ENCODE peak calls at places on chromosomes 6 and 20, in nine cellular contexts. K, W, C, F, N, X, E, R and H are unnamed samples.

GRCh38 chr6:61989616-61990015 is 296.4 kb downstream of the KHDRBS2 start:
- DNase-seq in K (no peak), W (no peak), C (no peak), F (no peak), N (no peak), X (no peak), E (no peak), R (no peak), H (no peak)

GRCh38 chr6:25504661-25505060 is 147.4 kb upstream of the SCGN start:
- DNase-seq in K (no peak), W (peak; percentile 82), C (no peak), F (no peak), N (no peak), X (no peak), E (peak; percentile 80), R (peak; percentile 13), H (no peak)

GRCh38 chr6:45710304-45710821 is 305.3 kb downstream of the CLIC5 start:
- DNase-seq in K (peak; percentile 43), W (no peak), C (no peak), F (peak; percentile 62), N (no peak), X (no peak), E (peak; percentile 12), R (peak; percentile 16), H (no peak)

GRCh38 chr20:25178563-25179438 is 16.7 kb upstream of the ENTPD6 start:
- DNase-seq in K (peak; percentile 33), W (peak; percentile 61), C (peak; percentile 67), F (no peak), N (no peak), X (peak; percentile 73), E (peak; percentile 83), R (peak; percentile 72), H (peak; percentile 38)

GRCh38 chr6:28383235-28384142 is 16.1 kb downstream of the ZSCAN12 start:
- DNase-seq in K (peak; percentile 88), W (peak; percentile 82), C (peak; percentile 93), F (peak; percentile 92), N (peak; percentile 43), X (no peak), E (peak; percentile 89), R (peak; percentile 65), H (peak; percentile 65)

GRCh38 chr6:36962874-36963273 is 8.3 kb downstream of the PI16 start:
- DNase-seq in K (peak; percentile 59), W (no peak), C (no peak), F (peak; percentile 75), N (no peak), X (no peak), E (no peak), R (no peak), H (no peak)

GRCh38 chr6:25866011-25866410 is 8.0 kb downstream of the SLC17A3 start:
- DNase-seq in K (no peak), W (no peak), C (no peak), F (no peak), N (no peak), X (no peak), E (no peak), R (no peak), H (no peak)

GRCh38 chr6:100001915-100002388 is 7.9 kb upstream of the MCHR2 start:
- DNase-seq in K (peak; percentile 45), W (peak; percentile 29), C (peak; percentile 24), F (no peak), N (peak; percentile 52), X (peak; percentile 35), E (peak; percentile 59), R (peak; percentile 70), H (peak; percentile 21)

GRCh38 chr20:6651016-6651415 is 116.5 kb upstream of the BMP2 start:
- DNase-seq in K (peak; percentile 30), W (no peak), C (no peak), F (peak; percentile 40), N (no peak), X (peak; percentile 5), E (peak; percentile 62), R (peak; percentile 63), H (no peak)

GRCh38 chr20:4170621-4171537 is 155.5 kb upstream of the RNF24 start:
- DNase-seq in K (peak; percentile 60), W (no peak), C (no peak), F (no peak), N (no peak), X (no peak), E (peak; percentile 55), R (no peak), H (no peak)

GRCh38 chr20:10115021-10115420 is 80.2 kb downstream of the ANKEF1 start:
- DNase-seq in K (no peak), W (no peak), C (no peak), F (no peak), N (no peak), X (peak; percentile 70), E (peak; percentile 87), R (peak; percentile 94), H (peak; percentile 84)

GRCh38 chr6:57173056-57173885 is 1.1 kb downstream of the BAG2 start:
- DNase-seq in K (no peak), W (no peak), C (peak; percentile 34), F (peak; percentile 50), N (no peak), X (no peak), E (peak; percentile 47), R (no peak), H (no peak)

GRCh38 chr20:58899518-58899917 is 47.0 kb downstream of the GNAS start:
- DNase-seq in K (no peak), W (no peak), C (no peak), F (no peak), N (no peak), X (no peak), E (no peak), R (no peak), H (no peak)
- H3K4me3 ChIP-seq in K (no peak overlapping the region), W (no peak overlapping the region), C (no peak overlapping the region), F (no peak overlapping the region), N (no peak overlapping the region), X (no peak overlapping the region), E (no peak overlapping the region), R (no peak overlapping the region), H (no peak overlapping the region)

DNA sequence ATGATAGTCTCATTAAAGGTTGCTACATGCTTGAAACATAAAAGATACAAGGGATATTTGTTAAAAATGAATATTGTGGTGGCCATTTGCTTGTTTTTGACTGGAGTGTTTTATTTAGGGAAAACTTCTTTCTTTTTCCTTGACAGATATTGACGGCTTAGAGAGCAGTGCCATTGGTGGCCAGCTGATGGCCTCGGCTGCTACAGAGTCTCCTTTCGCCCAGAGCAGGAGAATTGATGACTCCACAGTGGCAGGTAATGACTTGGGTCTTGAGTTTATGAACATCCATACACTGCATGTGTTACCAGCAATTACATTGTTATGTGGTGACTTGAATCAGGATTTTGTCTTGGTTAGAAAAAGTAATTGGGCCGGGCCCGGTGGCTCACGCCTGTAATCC is 67.5 kb upstream of the PBOV1 start:
- DNase-seq in K (no peak), W (no peak), C (no peak), F (no peak), N (no peak), X (no peak), E (no peak), R (no peak), H (no peak)
- TF ChIP-seq CTCF in K (no peak), W (peak; percentile 38), C (peak; percentile 41), F (no peak), N (no peak), X (no peak), E (peak; percentile 11), R (no peak), H (no peak)

GRCh38 chr6:10529231-10529801 is 8.2 kb downstream of the GCNT2 start:
- DNase-seq in K (peak; percentile 71), W (no peak), C (peak; percentile 42), F (no peak), N (no peak), X (no peak), E (peak; percentile 31), R (no peak), H (no peak)

GRCh38 chr6:10534418-10534760 is 13.2 kb downstream of the GCNT2 start:
- DNase-seq in K (no peak), W (no peak), C (no peak), F (no peak), N (no peak), X (no peak), E (no peak), R (no peak), H (no peak)

GRCh38 chr6:10531513-10531912 is 10.4 kb downstream of the GCNT2 start:
- DNase-seq in K (no peak), W (no peak), C (no peak), F (no peak), N (no peak), X (no peak), E (no peak), R (no peak), H (no peak)

GRCh38 chr6:10532392-10532791 is 11.2 kb downstream of the GCNT2 start:
- DNase-seq in K (no peak), W (no peak), C (no peak), F (no peak), N (no peak), X (no peak), E (no peak), R (no peak), H (no peak)

DNA sequence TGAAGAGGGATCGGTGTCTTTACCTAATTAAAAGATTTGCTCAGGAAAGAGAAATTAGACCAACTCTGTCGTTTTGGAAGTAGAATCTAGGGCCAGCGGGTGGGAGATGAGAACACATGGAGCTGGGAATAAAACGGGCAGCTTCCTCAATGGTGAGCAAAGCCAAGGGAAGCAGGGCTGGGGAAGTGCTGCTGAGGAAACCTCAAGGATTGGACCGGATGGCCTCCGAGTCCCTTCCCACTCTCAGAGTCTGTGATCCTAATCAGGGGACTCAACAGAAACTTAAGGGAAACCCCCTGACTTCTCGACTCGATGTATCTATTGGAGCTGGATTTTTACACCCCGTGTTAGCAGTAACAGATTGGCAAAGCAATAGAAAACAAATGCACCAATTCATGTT is 10.8 kb downstream of the GCNT2 start:
- DNase-seq in K (no peak), W (no peak), C (no peak), F (no peak), N (no peak), X (no peak), E (no peak), R (no peak), H (no peak)
- H3K4me3 ChIP-seq in K (peak overlapping the region; percentile 38), W (no peak overlapping the region), C (no peak overlapping the region), F (no peak overlapping the region), N (peak overlapping the region; percentile 28), X (no peak overlapping the region), E (no peak overlapping the region), R (no peak overlapping the region), H (no peak overlapping the region)

GRCh38 chr20:37277253-37277593 is 12.2 kb upstream of the MANBAL start:
- DNase-seq in K (no peak), W (no peak), C (no peak), F (no peak), N (no peak), X (no peak), E (no peak), R (no peak), H (no peak)

GRCh38 chr20:37278966-37279590 is 10.4 kb upstream of the MANBAL start:
- DNase-seq in K (no peak), W (no peak), C (no peak), F (no peak), N (no peak), X (no peak), E (no peak), R (peak; percentile 75), H (no peak)

GRCh38 chr20:37275125-37275524 is 13.5 kb upstream of the GHRH start:
- DNase-seq in K (no peak), W (no peak), C (peak; percentile 56), F (no peak), N (no peak), X (no peak), E (no peak), R (no peak), H (no peak)

GRCh38 chr20:37273988-37274387 is 12.4 kb upstream of the GHRH start:
- DNase-seq in K (no peak), W (no peak), C (no peak), F (no peak), N (no peak), X (no peak), E (no peak), R (no peak), H (no peak)

GRCh38 chr20:37276494-37277252 is 12.8 kb upstream of the MANBAL start:
- DNase-seq in K (peak; percentile 59), W (no peak), C (peak; percentile 49), F (no peak), N (no peak), X (no peak), E (peak; percentile 87), R (peak; percentile 76), H (peak; percentile 85)
- TF ChIP-seq CTCF in K (no peak), W (no peak), C (peak; percentile 77), F (no peak), N (no peak), X (peak; percentile 49), E (peak; percentile 57), R (peak; percentile 62), H (peak; percentile 47)